ENCODE peak calls at places on chromosomes 2 and 18, in six cellular contexts. N, Y, M, X, W and O are unnamed samples.

GRCh38 chr2:136129601-136130000 is 11.7 kb upstream of the CXCR4 start:
- DNase-seq in N (no peak), Y (no peak), M (no peak), X (no peak), W (no peak), O (no peak)

GRCh38 chr2:206368933-206369569 is 74.3 kb upstream of the ADAM23 start:
- DNase-seq in N (no peak), Y (no peak), M (no peak), X (no peak), W (no peak), O (no peak)

GRCh38 chr18:24230766-24231165 is 91.9 kb downstream of the CABYR start:
- DNase-seq in N (no peak), Y (no peak), M (no peak), X (no peak), W (no peak), O (no peak)

GRCh38 chr2:40448476-40449079 is 3.3 kb downstream of the SLC8A1 start:
- DNase-seq in N (no peak), Y (no peak), M (no peak), X (peak), W (no peak), O (no peak)

GRCh38 chr2:43609304-43609883 is 13.6 kb upstream of the THADA start:
- DNase-seq in N (peak), Y (peak), M (no peak), X (peak), W (no peak), O (peak)

GRCh38 chr2:159119652-159120257 is 151.3 kb downstream of the TANC1 start:
- DNase-seq in N (no peak), Y (no peak), M (no peak), X (peak), W (no peak), O (no peak)

GRCh38 chr2:222943820-222944219 is 83.0 kb downstream of the ACSL3 start:
- DNase-seq in N (peak), Y (no peak), M (no peak), X (peak), W (no peak), O (no peak)

GRCh38 chr2:96580771-96581170 is 44.2 kb downstream of the ARID5A start:
- DNase-seq in N (no peak), Y (peak), M (no peak), X (no peak), W (no peak), O (no peak)

GRCh38 chr18:35782926-35783325 is 189.6 kb upstream of the RMP24 start:
- DNase-seq in N (no peak), Y (no peak), M (no peak), X (no peak), W (no peak), O (no peak)

GRCh38 chr18:46677609-46678470 is 20.8 kb upstream of the LOXHD1 start:
- DNase-seq in N (no peak), Y (no peak), M (no peak), X (peak), W (no peak), O (no peak)

GRCh38 chr2:43225788-43226557 is 433 bp downstream of the ZFP36L2 start:
- DNase-seq in N (peak), Y (peak), M (peak), X (peak), W (peak), O (peak)

GRCh38 chr2:75627902-75628504 is 18.6 kb upstream of the MRPL19 start:
- DNase-seq in N (peak), Y (peak), M (peak), X (peak), W (peak), O (no peak)

GRCh38 chr2:201735486-201735885 is 37.0 kb upstream of the MPP4 start:
- DNase-seq in N (peak), Y (no peak), M (no peak), X (no peak), W (no peak), O (no peak)

GRCh38 chr2:224875870-224876269 is 159.7 kb upstream of the CCDC195 start:
- DNase-seq in N (no peak), Y (no peak), M (no peak), X (no peak), W (no peak), O (no peak)

GRCh38 chr18:79902640-79903039 is 48.8 kb downstream of the SLC66A2 start:
- DNase-seq in N (no peak), Y (no peak), M (no peak), X (no peak), W (no peak), O (peak)

GRCh38 chr2:196160966-196161365 is 10.4 kb downstream of the STK17B start:
- DNase-seq in N (no peak), Y (no peak), M (no peak), X (no peak), W (no peak), O (no peak)

GRCh38 chr18:39599251-39599650 is 2033.7 kb upstream of the CELF4 start:
- DNase-seq in N (no peak), Y (no peak), M (no peak), X (no peak), W (no peak), O (no peak)

GRCh38 chr2:69167469-69167822 is 154.5 kb downstream of the ANTXR1 start:
- DNase-seq in N (no peak), Y (no peak), M (no peak), X (peak), W (no peak), O (no peak)

GRCh38 chr2:158385646-158386045 is 70.9 kb downstream of the CCDC148 start:
- DNase-seq in N (no peak), Y (no peak), M (no peak), X (no peak), W (no peak), O (no peak)

GRCh38 chr2:110126086-110126773 is 10.6 kb upstream of the MALL start:
- DNase-seq in N (peak), Y (no peak), M (no peak), X (no peak), W (no peak), O (no peak)

GRCh38 chr2:171149539-171149938 is 11.2 kb downstream of the TLK1 start:
- DNase-seq in N (no peak), Y (no peak), M (no peak), X (no peak), W (no peak), O (no peak)

DNA sequence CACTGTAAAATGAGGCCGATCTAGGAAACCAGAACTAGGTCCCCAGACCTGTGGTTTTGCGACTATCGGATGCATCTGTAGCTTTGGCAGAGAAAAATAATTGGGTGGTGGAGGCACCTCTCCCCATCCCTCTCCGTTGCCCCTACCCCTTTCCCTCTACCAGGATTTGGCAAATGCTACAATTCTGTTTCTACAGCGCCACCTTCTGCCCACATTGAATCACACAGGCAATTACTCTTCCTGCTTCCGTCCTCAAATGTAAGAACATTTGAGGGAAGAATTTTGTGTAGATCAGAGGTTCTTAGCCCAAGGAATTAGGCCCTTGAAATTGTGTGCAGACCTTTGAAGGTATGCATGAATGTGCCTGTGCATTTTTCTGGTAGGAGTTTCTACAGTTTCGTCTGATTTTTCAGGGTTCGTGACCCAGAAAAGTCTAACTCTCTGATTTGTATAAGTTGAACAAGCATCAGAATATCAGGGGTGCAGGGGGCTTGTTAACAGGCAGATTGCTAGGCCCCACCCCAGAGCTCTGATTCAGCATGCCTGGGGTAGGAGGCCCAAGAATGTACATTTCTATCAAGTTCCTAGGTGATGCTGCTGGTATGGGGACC is 11.2 kb downstream of the ATP6V1B1 start:
- DNase-seq in N (peak), Y (peak), M (no peak), X (peak), W (no peak), O (no peak)
- TF ChIP-seq CTCF in N (peak), Y (peak), M (peak), X (peak), W (peak), O (peak)

GRCh38 chr18:64097497-64097896 is 51.4 kb downstream of the LINC00305 start:
- DNase-seq in N (peak), Y (no peak), M (no peak), X (no peak), W (no peak), O (no peak)
- TF ChIP-seq CTCF in N (peak), Y (peak), M (no peak), X (no peak), W (peak), O (no peak)

GRCh38 chr2:150485114-150485870 is 2.2 kb downstream of the RND3 start:
- DNase-seq in N (peak), Y (peak), M (peak), X (peak), W (peak), O (no peak)
- TF ChIP-seq CTCF in N (peak), Y (peak), M (no peak), X (peak), W (peak), O (no peak)

GRCh38 chr2:151728736-151729415 is 5.4 kb downstream of the NEB start:
- DNase-seq in N (no peak), Y (no peak), M (no peak), X (no peak), W (no peak), O (no peak)
- TF ChIP-seq CTCF in N (no peak), Y (peak), M (no peak), X (no peak), W (no peak), O (no peak)

GRCh38 chr2:41873102-41873501 is 174.7 kb upstream of the PKDCC start:
- DNase-seq in N (no peak), Y (no peak), M (no peak), X (no peak), W (no peak), O (no peak)
- TF ChIP-seq CTCF in N (no peak), Y (no peak), M (no peak), X (no peak), W (no peak), O (no peak)

DNA sequence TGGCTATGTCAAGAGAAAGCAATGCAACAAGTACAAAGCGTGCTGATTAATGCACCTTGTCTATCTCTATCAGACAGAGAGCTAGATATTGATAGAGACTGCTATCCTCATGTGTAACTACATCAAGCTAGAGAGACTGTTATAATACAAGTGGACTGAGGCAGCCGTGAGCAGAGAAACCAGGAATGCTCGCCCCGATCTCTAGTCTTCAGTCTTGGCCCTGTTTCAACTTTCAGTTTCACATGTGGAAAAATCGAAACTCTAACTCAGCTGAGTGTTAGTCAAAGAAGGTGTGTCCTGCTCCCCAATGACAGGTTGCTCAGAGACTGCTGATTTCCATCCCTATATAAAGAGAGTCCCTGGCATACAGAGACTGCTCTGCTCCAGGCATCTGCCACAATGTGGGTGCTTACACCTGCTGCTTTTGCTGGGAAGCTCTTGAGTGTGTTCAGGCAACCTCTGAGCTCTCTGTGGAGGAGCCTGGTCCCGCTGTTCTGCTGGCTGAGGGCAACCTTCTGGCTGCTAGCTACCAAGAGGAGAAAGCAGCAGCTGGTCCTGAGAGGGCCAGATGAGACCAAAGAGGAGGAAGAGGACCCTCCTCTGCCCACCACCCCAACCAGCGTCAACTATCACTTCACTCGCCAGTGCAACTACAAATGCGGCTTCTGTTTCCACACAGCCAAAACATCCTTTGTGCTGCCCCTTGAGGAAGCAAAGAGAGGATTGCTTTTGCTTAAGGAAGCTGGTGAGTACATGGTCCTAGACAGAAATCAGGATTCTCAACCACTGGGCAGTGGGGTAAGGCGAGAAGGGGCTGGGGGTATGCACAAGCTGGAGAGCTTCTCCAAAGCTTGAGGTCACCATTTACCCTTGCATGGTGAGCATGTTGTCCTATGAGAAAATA is at the start of gene RSAD2:
- DNase-seq in N (peak), Y (no peak), M (no peak), X (peak), W (peak), O (no peak)
- TF ChIP-seq CTCF in N (no peak), Y (no peak), M (no peak), X (no peak), W (no peak), O (no peak)

DNA sequence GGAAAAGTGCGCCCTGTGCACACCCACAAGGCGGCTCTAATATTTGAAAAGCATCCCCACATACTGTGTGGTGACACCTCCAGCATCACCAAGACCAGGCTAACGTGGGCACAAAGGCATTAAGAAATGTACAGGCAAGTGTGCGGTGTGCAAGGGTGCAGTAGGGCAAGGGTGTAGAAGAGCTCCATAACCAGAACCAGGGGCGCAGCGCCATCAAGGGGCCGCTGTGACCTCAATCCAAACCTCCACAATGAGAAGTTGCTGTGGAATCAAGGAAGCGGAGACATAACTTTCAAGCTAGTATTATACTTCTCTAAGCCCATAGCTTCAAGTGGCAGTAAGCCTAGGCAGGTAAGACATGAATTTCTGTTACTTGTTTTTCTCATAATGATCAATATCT is 13.0 kb downstream of the L3MBTL4 start:
- DNase-seq in N (no peak), Y (peak), M (no peak), X (no peak), W (no peak), O (no peak)
- TF ChIP-seq CTCF in N (peak), Y (peak), M (no peak), X (no peak), W (no peak), O (no peak)